ENCODE peak calls at places on chromosomes 16 and 17, in four cellular contexts. One of them, this sample, is unnamed.
A peak's percentile ranks its signal among the peaks of the same experiment; 100 is the strongest.

GRCh38 chr17:60164697-60165096 is 14.9 kb downstream of the CA4 start:
- DNase-seq in BE2C: no peak
- DNase-seq in suprapubic skin: no peak
- DNase-seq in colonic mucosa: no peak
- DNase-seq in this sample: no peak

GRCh38 chr16:85640254-85640558 is 27.1 kb downstream of the GSE1 start:
- DNase-seq in colonic mucosa: no peak
- DNase-seq in BE2C: no peak
- DNase-seq in suprapubic skin: no peak
- DNase-seq in this sample: no peak

GRCh38 chr16:67387479-67388079 is 5.7 kb downstream of the TPPP3 start:
- DNase-seq in colonic mucosa: no peak
- DNase-seq in BE2C: no peak
- DNase-seq in suprapubic skin: no peak
- DNase-seq in this sample: no peak

GRCh38 chr16:77060614-77061013 is 130.4 kb upstream of the MON1B start:
- DNase-seq in suprapubic skin: no peak
- DNase-seq in BE2C: no peak
- DNase-seq in colonic mucosa: no peak
- DNase-seq in this sample: no peak

GRCh38 chr16:1152123-1152638 is 725 bp upstream of the CACNA1H start:
- DNase-seq in BE2C: peak; percentile 51
- DNase-seq in suprapubic skin: no peak
- DNase-seq in colonic mucosa: no peak
- DNase-seq in this sample: no peak

GRCh38 chr16:21952793-21953540 is at the start of gene UQCRC2:
- DNase-seq in BE2C: peak; percentile 92
- DNase-seq in suprapubic skin: peak; percentile 92
- DNase-seq in colonic mucosa: peak; percentile 93
- DNase-seq in this sample: peak; percentile 94

GRCh38 chr16:81646561-81646960 is 132.5 kb upstream of the PLCG2 start:
- DNase-seq in colonic mucosa: no peak
- DNase-seq in BE2C: no peak
- DNase-seq in suprapubic skin: no peak
- DNase-seq in this sample: peak; percentile 20

GRCh38 chr16:79845734-79846135 is 245.2 kb upstream of the MAF start:
- DNase-seq in suprapubic skin: no peak
- DNase-seq in colonic mucosa: no peak
- DNase-seq in BE2C: no peak
- DNase-seq in this sample: no peak

GRCh38 chr16:86798247-86799041 is 220.1 kb downstream of the FOXL1 start:
- DNase-seq in colonic mucosa: no peak
- DNase-seq in suprapubic skin: no peak
- DNase-seq in BE2C: no peak
- DNase-seq in this sample: no peak

GRCh38 chr16:77955127-77955526 is 67.2 kb upstream of the CLEC3A start:
- DNase-seq in colonic mucosa: no peak
- DNase-seq in BE2C: no peak
- DNase-seq in suprapubic skin: no peak
- DNase-seq in this sample: no peak

GRCh38 chr16:54062361-54063346 is 223.9 kb downstream of the IRX3 start:
- DNase-seq in colonic mucosa: no peak
- DNase-seq in suprapubic skin: no peak
- DNase-seq in BE2C: peak; percentile 29
- DNase-seq in this sample: no peak

GRCh38 chr16:74268372-74268782 is 28.2 kb upstream of the PSMD7 start:
- DNase-seq in suprapubic skin: no peak
- DNase-seq in colonic mucosa: no peak
- DNase-seq in BE2C: no peak
- DNase-seq in this sample: no peak

GRCh38 chr17:7132511-7133094 is 18.0 kb upstream of the ASGR2 start:
- DNase-seq in suprapubic skin: no peak
- DNase-seq in BE2C: no peak
- DNase-seq in colonic mucosa: no peak
- DNase-seq in this sample: peak; percentile 58

GRCh38 chr17:62126292-62126691 is 61.2 kb upstream of the MED13 start:
- DNase-seq in BE2C: no peak
- DNase-seq in suprapubic skin: no peak
- DNase-seq in colonic mucosa: no peak
- DNase-seq in this sample: no peak

GRCh38 chr17:2264023-2264860 is 39.3 kb downstream of the SMG6 start:
- DNase-seq in BE2C: no peak
- DNase-seq in colonic mucosa: no peak
- DNase-seq in suprapubic skin: no peak
- DNase-seq in this sample: peak; percentile 57

GRCh38 chr16:11253995-11254912 is 1.8 kb downstream of the SOCS1 start:
- DNase-seq in BE2C: no peak
- DNase-seq in suprapubic skin: no peak
- DNase-seq in colonic mucosa: no peak
- DNase-seq in this sample: no peak

GRCh38 chr17:59842901-59843652 is 49.7 kb downstream of the TUBD1 start:
- DNase-seq in colonic mucosa: peak; percentile 76
- DNase-seq in suprapubic skin: no peak
- DNase-seq in BE2C: no peak
- DNase-seq in this sample: peak; percentile 98

GRCh38 chr17:76537578-76538280 is at the start of gene CYGB:
- DNase-seq in colonic mucosa: no peak
- DNase-seq in suprapubic skin: no peak
- DNase-seq in BE2C: peak; percentile 92
- DNase-seq in this sample: peak; percentile 85

GRCh38 chr17:76535788-76536510 is 1.6 kb downstream of the CYGB start:
- DNase-seq in BE2C: no peak
- DNase-seq in suprapubic skin: no peak
- DNase-seq in colonic mucosa: no peak
- DNase-seq in this sample: no peak

GRCh38 chr17:76536511-76537287 is 810 bp downstream of the CYGB start:
- DNase-seq in colonic mucosa: no peak
- DNase-seq in suprapubic skin: no peak
- DNase-seq in BE2C: no peak
- DNase-seq in this sample: no peak

GRCh38 chr17:76538281-76538931 is 897 bp upstream of the CYGB start:
- DNase-seq in suprapubic skin: no peak
- DNase-seq in colonic mucosa: no peak
- DNase-seq in BE2C: no peak
- DNase-seq in this sample: no peak

GRCh38 chr17:76537288-76537577 is 276 bp downstream of the CYGB start:
- DNase-seq in colonic mucosa: no peak
- DNase-seq in suprapubic skin: no peak
- DNase-seq in BE2C: peak; percentile 54
- DNase-seq in this sample: peak; percentile 60
- H3K4me3 ChIP-seq in colonic mucosa: peak overlapping the region; percentile 20
- H3K4me3 ChIP-seq in suprapubic skin: peak overlapping the region; percentile 56
- H3K4me3 ChIP-seq in BE2C: peak overlapping the region; percentile 84
- H3K4me3 ChIP-seq in this sample: peak overlapping the region; percentile 73

GRCh38 chr17:44124118-44124438 is 637 bp upstream of the HDAC5 start:
- DNase-seq in colonic mucosa: no peak
- DNase-seq in BE2C: no peak
- DNase-seq in suprapubic skin: no peak
- DNase-seq in this sample: no peak
- TF ChIP-seq CTCF in colonic mucosa: no peak
- TF ChIP-seq CTCF in BE2C: no peak
- TF ChIP-seq CTCF in suprapubic skin: no peak
- TF ChIP-seq CTCF in this sample: no peak

GRCh38 chr16:56303066-56303705 is 111.9 kb downstream of the GNAO1 start:
- DNase-seq in suprapubic skin: no peak
- DNase-seq in colonic mucosa: no peak
- DNase-seq in BE2C: no peak
- DNase-seq in this sample: no peak

GRCh38 chr16:56298948-56299602 is 107.8 kb downstream of the GNAO1 start:
- DNase-seq in suprapubic skin: no peak
- DNase-seq in BE2C: peak; percentile 31
- DNase-seq in colonic mucosa: no peak
- DNase-seq in this sample: no peak

GRCh38 chr16:56302506-56302905 is 111.2 kb downstream of the GNAO1 start:
- DNase-seq in BE2C: no peak
- DNase-seq in colonic mucosa: no peak
- DNase-seq in suprapubic skin: no peak
- DNase-seq in this sample: no peak

GRCh38 chr16:56300901-56301351 is 109.6 kb downstream of the GNAO1 start:
- DNase-seq in colonic mucosa: no peak
- DNase-seq in suprapubic skin: no peak
- DNase-seq in BE2C: no peak
- DNase-seq in this sample: no peak

DNA sequence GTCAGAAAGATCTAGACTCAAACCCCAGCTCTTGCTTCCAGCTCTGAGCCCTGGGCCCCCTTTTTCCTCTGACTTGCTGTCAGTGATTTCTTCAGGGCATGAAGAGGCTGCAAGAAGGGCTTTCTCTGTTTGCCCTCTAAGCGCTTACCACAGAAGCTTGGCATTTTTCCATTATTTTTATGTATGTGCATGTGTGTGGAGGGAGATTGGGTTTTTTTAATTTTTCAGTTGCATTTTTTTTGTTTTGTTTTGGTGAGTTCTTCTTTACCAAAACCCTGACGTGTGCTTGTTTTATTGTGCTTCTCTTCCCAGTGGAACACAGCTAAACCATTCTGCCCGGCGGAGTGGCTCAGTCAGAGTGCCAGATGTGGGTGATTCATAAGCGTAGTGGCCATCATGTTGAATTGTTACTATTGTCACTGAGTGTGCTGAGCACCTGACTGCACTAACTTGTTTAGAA is 110.1 kb downstream of the GNAO1 start:
- DNase-seq in suprapubic skin: no peak
- DNase-seq in colonic mucosa: no peak
- DNase-seq in BE2C: no peak
- DNase-seq in this sample: no peak
- H3K4me3 ChIP-seq in suprapubic skin: no peak overlapping the region
- H3K4me3 ChIP-seq in colonic mucosa: no peak overlapping the region
- H3K4me3 ChIP-seq in BE2C: no peak overlapping the region
- H3K4me3 ChIP-seq in this sample: no peak overlapping the region

GRCh38 chr16:47834485-47835024 is 321.2 kb downstream of the ABCC12 start:
- DNase-seq in BE2C: no peak
- DNase-seq in suprapubic skin: no peak
- DNase-seq in colonic mucosa: no peak
- DNase-seq in this sample: no peak
- TF ChIP-seq CTCF in BE2C: no peak
- TF ChIP-seq CTCF in suprapubic skin: no peak
- TF ChIP-seq CTCF in colonic mucosa: no peak
- TF ChIP-seq CTCF in this sample: no peak

GRCh38 chr17:76263896-76264295 is 1.3 kb upstream of the UBALD2 start:
- DNase-seq in suprapubic skin: no peak
- DNase-seq in colonic mucosa: no peak
- DNase-seq in BE2C: no peak
- DNase-seq in this sample: no peak

GRCh38 chr17:76262732-76263344 is 2.3 kb upstream of the UBALD2 start:
- DNase-seq in suprapubic skin: peak; percentile 56
- DNase-seq in colonic mucosa: peak; percentile 82
- DNase-seq in BE2C: no peak
- DNase-seq in this sample: no peak

GRCh38 chr17:76264755-76265623 is at the start of gene UBALD2:
- DNase-seq in colonic mucosa: peak; percentile 99
- DNase-seq in suprapubic skin: peak; percentile 100
- DNase-seq in BE2C: peak; percentile 99
- DNase-seq in this sample: peak; percentile 100

GRCh38 chr17:76265624-76266243 is 586 bp downstream of the UBALD2 start:
- DNase-seq in BE2C: peak; percentile 57
- DNase-seq in suprapubic skin: peak; percentile 81
- DNase-seq in colonic mucosa: peak; percentile 67
- DNase-seq in this sample: peak; percentile 53

GRCh38 chr17:76264425-76264754 is 758 bp upstream of the UBALD2 start:
- DNase-seq in BE2C: no peak
- DNase-seq in colonic mucosa: no peak
- DNase-seq in suprapubic skin: no peak
- DNase-seq in this sample: no peak
- H3K4me3 ChIP-seq in BE2C: peak overlapping the region; percentile 54
- H3K4me3 ChIP-seq in colonic mucosa: no peak overlapping the region
- H3K4me3 ChIP-seq in suprapubic skin: peak overlapping the region; percentile 13
- H3K4me3 ChIP-seq in this sample: peak overlapping the region; percentile 1